ENCODE peak calls at places on chromosomes 13 and 19, in ten cellular contexts. A, Z, I, X, U, R, M, J, Y and B are unnamed samples.

GRCh38 chr19:53519431-53519830 is 18.5 kb upstream of the ZNF331 start:
- DNase-seq in U (peak; percentile 52), Z (peak; percentile 29), Y (no peak), J (no peak), M (no peak), I (no peak), X (peak; percentile 33), R (peak; percentile 48), A (no peak), B (no peak)

GRCh38 chr19:11479470-11480080 is 1.3 kb downstream of the ELAVL3 start:
- DNase-seq in A (no peak), U (no peak), M (no peak), X (no peak), Z (no peak), I (no peak), J (peak; percentile 97), R (no peak), Y (no peak), B (no peak)

GRCh38 chr19:31349160-31349881 is at the start of gene TSHZ3:
- DNase-seq in I (peak; percentile 70), R (peak; percentile 46), X (peak; percentile 86), U (peak; percentile 69), Z (peak; percentile 86), A (peak; percentile 78), J (peak; percentile 80), M (peak; percentile 87), Y (peak; percentile 87), B (peak; percentile 56)

GRCh38 chr13:106610511-106610910 is 42.6 kb upstream of the ARGLU1 start:
- DNase-seq in M (peak; percentile 82), J (no peak), Z (no peak), Y (no peak), X (no peak), U (no peak), R (no peak), I (no peak), A (no peak), B (no peak)

GRCh38 chr19:35986664-35987570 is 8.1 kb upstream of the SDHAF1 start:
- DNase-seq in Y (no peak), I (no peak), X (peak; percentile 50), M (no peak), U (no peak), A (peak; percentile 59), Z (no peak), R (no peak), J (peak; percentile 80), B (peak; percentile 38)

GRCh38 chr13:48266150-48266549 is 33.1 kb downstream of the ITM2B start:
- DNase-seq in I (no peak), Z (no peak), Y (no peak), X (no peak), U (no peak), R (no peak), J (no peak), M (no peak), A (no peak), B (no peak)

GRCh38 chr19:33401683-33402420 is 28.3 kb downstream of the CEBPG start:
- DNase-seq in U (peak; percentile 42), X (peak; percentile 18), Z (no peak), Y (peak; percentile 52), I (no peak), A (no peak), J (no peak), M (no peak), R (no peak), B (no peak)

GRCh38 chr13:47216176-47216822 is 319.4 kb upstream of the HTR2A start:
- DNase-seq in J (no peak), Y (no peak), I (no peak), M (peak; percentile 57), U (no peak), A (no peak), R (no peak), Z (no peak), X (no peak), B (no peak)

GRCh38 chr13:29799041-29799440 is 51.4 kb downstream of the UBL3 start:
- DNase-seq in Z (no peak), M (no peak), A (no peak), U (no peak), R (no peak), J (no peak), X (no peak), I (no peak), Y (no peak), B (no peak)

GRCh38 chr13:29801102-29801501 is 49.3 kb downstream of the UBL3 start:
- DNase-seq in Y (no peak), X (no peak), U (no peak), Z (no peak), M (no peak), R (no peak), J (no peak), I (no peak), A (no peak), B (no peak)

GRCh38 chr13:29802621-29803020 is 47.8 kb downstream of the UBL3 start:
- DNase-seq in R (no peak), A (no peak), X (no peak), M (peak; percentile 32), I (no peak), Y (no peak), Z (no peak), U (no peak), J (no peak), B (no peak)

GRCh38 chr13:29801737-29802305 is 48.6 kb downstream of the UBL3 start:
- DNase-seq in A (no peak), J (no peak), M (peak; percentile 20), U (no peak), R (no peak), I (no peak), X (no peak), Y (no peak), Z (no peak), B (no peak)

GRCh38 chr13:29800687-29801086 is 49.7 kb downstream of the UBL3 start:
- DNase-seq in Z (no peak), I (no peak), M (no peak), J (no peak), U (no peak), R (no peak), Y (no peak), A (no peak), X (no peak), B (no peak)
- TF ChIP-seq POLR2A in Z (no peak), I (no peak), M (no peak), J (no peak), U (no peak), R (no peak), Y (no peak), A (no peak), X (no peak), B (no peak)

GRCh38 chr13:108959254-108959653 is 329.8 kb downstream of the MYO16 start:
- DNase-seq in Z (no peak), U (no peak), J (no peak), A (no peak), R (no peak), X (no peak), I (no peak), Y (no peak), M (no peak), B (no peak)

GRCh38 chr13:108958013-108958376 is 328.6 kb downstream of the MYO16 start:
- DNase-seq in Y (no peak), J (no peak), R (no peak), U (no peak), M (no peak), A (no peak), Z (no peak), X (no peak), I (no peak), B (no peak)

GRCh38 chr13:108960006-108960405 is 330.6 kb downstream of the MYO16 start:
- DNase-seq in U (no peak), J (no peak), A (no peak), M (no peak), Y (no peak), I (no peak), R (no peak), X (no peak), Z (no peak), B (no peak)

GRCh38 chr13:108955741-108956140 is 326.3 kb downstream of the MYO16 start:
- DNase-seq in J (no peak), A (no peak), M (no peak), I (no peak), Y (no peak), R (no peak), X (no peak), U (no peak), Z (no peak), B (no peak)

DNA sequence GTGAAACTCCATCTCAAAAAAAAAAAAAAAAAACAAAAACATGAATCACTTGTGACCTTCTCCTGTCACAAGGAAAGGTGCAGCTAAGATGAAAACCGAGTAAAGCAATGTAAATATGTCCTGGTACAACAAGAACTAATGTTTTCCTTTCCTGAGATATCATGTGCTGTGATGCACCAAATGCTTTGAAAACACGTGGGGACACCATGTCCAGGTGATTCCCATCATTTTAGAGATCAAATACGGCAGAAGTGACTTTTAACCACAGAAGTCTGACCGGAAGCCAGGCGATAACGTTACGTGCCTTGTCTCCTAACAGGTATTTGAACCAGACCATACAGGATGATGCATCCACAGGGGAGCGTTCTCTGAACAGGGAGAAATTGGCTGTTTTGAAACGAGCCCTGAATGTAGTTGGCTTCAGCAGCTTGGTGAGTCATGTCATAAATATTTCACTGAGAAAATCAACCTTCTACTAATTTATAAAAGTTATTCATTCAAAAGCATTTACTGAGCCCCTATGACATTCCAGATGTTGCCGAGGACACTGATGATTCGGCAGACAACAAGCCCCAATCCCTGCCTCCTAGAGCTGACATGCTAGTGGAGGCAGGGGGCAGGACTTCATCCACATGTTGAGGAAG is 328.1 kb downstream of the MYO16 start:
- DNase-seq in U (no peak), Y (no peak), Z (no peak), M (peak; percentile 85), I (peak; percentile 27), J (no peak), A (peak; percentile 48), X (no peak), R (no peak), B (no peak)
- TF ChIP-seq CTCF in U (no peak), Y (no peak), Z (no peak), M (no peak), I (no peak), J (no peak), A (no peak), X (no peak), R (no peak), B (no peak)

GRCh38 chr19:55250262-55251036 is 8.4 kb downstream of the PPP6R1 start:
- DNase-seq in R (no peak), X (no peak), Z (no peak), I (no peak), J (no peak), Y (no peak), M (no peak), U (no peak), A (no peak), B (no peak)

GRCh38 chr19:55249841-55250240 is 9.0 kb downstream of the PPP6R1 start:
- DNase-seq in X (no peak), J (no peak), M (no peak), I (no peak), A (no peak), R (no peak), Z (no peak), Y (no peak), U (no peak), B (no peak)

GRCh38 chr19:55252760-55253159 is 6.1 kb downstream of the PPP6R1 start:
- DNase-seq in I (no peak), U (no peak), J (no peak), M (no peak), X (no peak), A (no peak), R (no peak), Y (no peak), Z (no peak), B (no peak)

GRCh38 chr19:55253264-55253663 is 5.6 kb downstream of the PPP6R1 start:
- DNase-seq in A (no peak), X (no peak), Y (no peak), M (no peak), Z (no peak), R (no peak), J (no peak), I (no peak), U (no peak), B (no peak)

DNA sequence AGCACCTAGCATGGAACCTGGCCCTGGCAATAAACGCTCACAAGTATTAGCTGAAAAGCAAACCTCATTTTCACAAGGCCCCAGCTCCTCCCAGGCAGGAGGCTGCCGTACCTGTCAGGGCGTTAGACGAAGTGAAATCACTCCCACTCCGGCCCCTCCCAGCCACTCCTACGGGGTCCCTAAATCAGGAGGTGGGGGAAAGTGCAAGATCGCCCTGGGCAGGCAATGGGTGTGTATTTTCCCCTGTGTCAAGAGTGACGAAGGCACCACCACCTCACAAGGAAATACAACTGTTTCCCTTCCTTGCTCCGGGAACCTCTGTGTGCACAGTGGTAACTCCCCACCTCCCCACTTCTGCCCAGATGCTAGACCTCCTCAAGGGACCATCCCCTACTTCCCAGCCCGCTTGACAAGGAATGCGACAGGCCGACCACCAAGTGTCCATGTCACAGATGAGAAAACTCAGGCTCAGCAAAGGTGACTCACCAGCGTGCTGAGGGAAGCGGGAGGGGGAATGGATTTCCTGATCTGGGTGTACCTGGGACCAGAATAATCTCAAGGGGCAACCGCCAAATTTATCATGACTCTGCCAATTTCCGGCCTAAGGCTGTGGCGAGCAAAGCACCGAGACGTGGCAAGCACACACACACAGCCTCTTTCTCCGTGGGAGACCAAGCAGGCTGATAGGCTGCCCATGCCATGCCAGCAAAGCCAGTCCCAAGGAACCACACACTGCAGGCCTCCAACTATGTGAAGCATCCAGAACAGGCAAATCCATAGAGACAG is 7.3 kb downstream of the PPP6R1 start:
- DNase-seq in R (no peak), I (no peak), X (no peak), U (no peak), A (no peak), J (no peak), M (peak; percentile 16), Z (no peak), Y (no peak), B (no peak)
- H3K4me3 ChIP-seq in R (no peak overlapping the region), I (no peak overlapping the region), X (no peak overlapping the region), U (no peak overlapping the region), A (no peak overlapping the region), J (no peak overlapping the region), M (no peak overlapping the region), Z (no peak overlapping the region), Y (no peak overlapping the region), B (no peak overlapping the region)

GRCh38 chr13:97072297-97072696 is 78.0 kb upstream of the OXGR1 start:
- DNase-seq in R (no peak), I (no peak), Z (no peak), Y (no peak), M (no peak), J (no peak), U (no peak), X (no peak), A (no peak), B (no peak)

GRCh38 chr13:97079726-97080125 is 85.5 kb upstream of the OXGR1 start:
- DNase-seq in M (no peak), Y (no peak), I (no peak), A (no peak), X (no peak), R (no peak), J (no peak), U (no peak), Z (no peak), B (no peak)

GRCh38 chr13:97074618-97075017 is 80.3 kb upstream of the OXGR1 start:
- DNase-seq in M (no peak), A (no peak), J (no peak), I (no peak), Y (no peak), U (no peak), X (no peak), Z (no peak), R (no peak), B (no peak)

GRCh38 chr13:97076898-97077297 is 82.6 kb upstream of the OXGR1 start:
- DNase-seq in X (no peak), I (peak; percentile 19), R (peak; percentile 30), A (no peak), J (no peak), Z (no peak), Y (no peak), U (no peak), M (no peak), B (no peak)
- TF ChIP-seq POLR2A in X (no peak), I (no peak), R (no peak), A (no peak), J (no peak), Z (no peak), Y (no peak), U (no peak), M (no peak), B (no peak)